ENCODE peak calls at places on chromosomes 4 and X, in five cellular contexts. One of them, this sample, is unnamed.

GRCh38 chr4:106304632-106305031 is 11.4 kb downstream of the TBCK start:
- DNase-seq in HCT116: no peak
- DNase-seq in SK-N-SH: no peak
- DNase-seq in effector memory CD4-positive, alpha-beta T cell: no peak
- DNase-seq in IMR-90: no peak
- DNase-seq in this sample: no peak

GRCh38 chr4:4696521-4696920 is 154.7 kb upstream of the STX18 start:
- DNase-seq in effector memory CD4-positive, alpha-beta T cell: no peak
- DNase-seq in IMR-90: no peak
- DNase-seq in HCT116: no peak
- DNase-seq in SK-N-SH: no peak
- DNase-seq in this sample: no peak

GRCh38 chr4:53801373-53801772 is 210.1 kb upstream of the LNX1 start:
- DNase-seq in HCT116: no peak
- DNase-seq in effector memory CD4-positive, alpha-beta T cell: no peak
- DNase-seq in SK-N-SH: no peak
- DNase-seq in IMR-90: no peak
- DNase-seq in this sample: no peak

GRCh38 chrX:67612231-67612630 is 68.4 kb downstream of the AR start:
- DNase-seq in SK-N-SH: no peak
- DNase-seq in IMR-90: peak; percentile 32
- DNase-seq in HCT116: no peak
- DNase-seq in effector memory CD4-positive, alpha-beta T cell: no peak
- DNase-seq in this sample: no peak

GRCh38 chrX:69016220-69016941 is 148.9 kb downstream of the PJA1 start:
- DNase-seq in HCT116: no peak
- DNase-seq in SK-N-SH: no peak
- DNase-seq in IMR-90: no peak
- DNase-seq in effector memory CD4-positive, alpha-beta T cell: no peak
- DNase-seq in this sample: no peak

GRCh38 chr4:48905363-48906015 is 1.1 kb downstream of the OCIAD2 start:
- DNase-seq in HCT116: no peak
- DNase-seq in SK-N-SH: peak; percentile 43
- DNase-seq in effector memory CD4-positive, alpha-beta T cell: no peak
- DNase-seq in IMR-90: peak; percentile 61
- DNase-seq in this sample: no peak

GRCh38 chr4:187586892-187587291 is 408.7 kb upstream of the ZFP42 start:
- DNase-seq in HCT116: peak; percentile 73
- DNase-seq in SK-N-SH: no peak
- DNase-seq in IMR-90: no peak
- DNase-seq in effector memory CD4-positive, alpha-beta T cell: no peak
- DNase-seq in this sample: no peak

GRCh38 chr4:82733636-82734035 is 65.0 kb downstream of the SCD5 start:
- DNase-seq in HCT116: no peak
- DNase-seq in SK-N-SH: no peak
- DNase-seq in effector memory CD4-positive, alpha-beta T cell: no peak
- DNase-seq in IMR-90: peak; percentile 93
- DNase-seq in this sample: peak; percentile 34

GRCh38 chr4:167897116-167897515 is 195.2 kb upstream of the ANXA10 start:
- DNase-seq in SK-N-SH: peak; percentile 15
- DNase-seq in HCT116: peak; percentile 23
- DNase-seq in effector memory CD4-positive, alpha-beta T cell: no peak
- DNase-seq in IMR-90: peak; percentile 63
- DNase-seq in this sample: no peak

GRCh38 chr4:52546449-52546848 is 112.7 kb downstream of the USP46 start:
- DNase-seq in HCT116: no peak
- DNase-seq in effector memory CD4-positive, alpha-beta T cell: no peak
- DNase-seq in SK-N-SH: peak; percentile 14
- DNase-seq in IMR-90: no peak
- DNase-seq in this sample: no peak

GRCh38 chrX:68109162-68109561 is 324.1 kb downstream of the OPHN1 start:
- DNase-seq in effector memory CD4-positive, alpha-beta T cell: no peak
- DNase-seq in HCT116: no peak
- DNase-seq in IMR-90: no peak
- DNase-seq in SK-N-SH: no peak
- DNase-seq in this sample: no peak

GRCh38 chr4:182346675-182347375 is 103.6 kb downstream of the TENM3 start:
- DNase-seq in effector memory CD4-positive, alpha-beta T cell: no peak
- DNase-seq in SK-N-SH: no peak
- DNase-seq in HCT116: no peak
- DNase-seq in IMR-90: no peak
- DNase-seq in this sample: no peak

GRCh38 chr4:53900275-53900649 is 164.1 kb downstream of the CHIC2 start:
- DNase-seq in effector memory CD4-positive, alpha-beta T cell: no peak
- DNase-seq in IMR-90: no peak
- DNase-seq in SK-N-SH: no peak
- DNase-seq in HCT116: no peak
- DNase-seq in this sample: no peak

GRCh38 chr4:77817304-77818076 is 1.7 kb downstream of the CNOT6L start:
- DNase-seq in effector memory CD4-positive, alpha-beta T cell: no peak
- DNase-seq in SK-N-SH: no peak
- DNase-seq in IMR-90: no peak
- DNase-seq in HCT116: no peak
- DNase-seq in this sample: peak; percentile 28

GRCh38 chr4:98919996-98920395 is 8.9 kb downstream of the EIF4E start:
- DNase-seq in HCT116: no peak
- DNase-seq in IMR-90: peak; percentile 79
- DNase-seq in effector memory CD4-positive, alpha-beta T cell: no peak
- DNase-seq in SK-N-SH: no peak
- DNase-seq in this sample: no peak

GRCh38 chr4:140777401-140777800 is 21.2 kb upstream of the TBC1D9 start:
- DNase-seq in effector memory CD4-positive, alpha-beta T cell: no peak
- DNase-seq in IMR-90: no peak
- DNase-seq in SK-N-SH: no peak
- DNase-seq in HCT116: no peak
- DNase-seq in this sample: no peak

GRCh38 chr4:16896871-16897270 is 1.6 kb downstream of the LDB2 start:
- DNase-seq in SK-N-SH: no peak
- DNase-seq in effector memory CD4-positive, alpha-beta T cell: no peak
- DNase-seq in IMR-90: peak; percentile 86
- DNase-seq in HCT116: no peak
- DNase-seq in this sample: no peak

GRCh38 chr4:6458528-6458927 is 13.9 kb downstream of the PPP2R2C start:
- DNase-seq in HCT116: no peak
- DNase-seq in effector memory CD4-positive, alpha-beta T cell: no peak
- DNase-seq in SK-N-SH: no peak
- DNase-seq in IMR-90: no peak
- DNase-seq in this sample: no peak

GRCh38 chrX:45479196-45479834 is 278.6 kb upstream of the DIPK2B start:
- DNase-seq in HCT116: peak; percentile 56
- DNase-seq in SK-N-SH: no peak
- DNase-seq in IMR-90: peak; percentile 93
- DNase-seq in effector memory CD4-positive, alpha-beta T cell: no peak
- DNase-seq in this sample: no peak

GRCh38 chr4:59655996-59656395 is 1544.1 kb upstream of the ADGRL3 start:
- DNase-seq in SK-N-SH: no peak
- DNase-seq in IMR-90: no peak
- DNase-seq in HCT116: no peak
- DNase-seq in effector memory CD4-positive, alpha-beta T cell: no peak
- DNase-seq in this sample: no peak

GRCh38 chrX:101417981-101418841 is 10.2 kb downstream of the HNRNPH2 start:
- DNase-seq in effector memory CD4-positive, alpha-beta T cell: no peak
- DNase-seq in SK-N-SH: peak; percentile 74
- DNase-seq in IMR-90: no peak
- DNase-seq in HCT116: no peak
- DNase-seq in this sample: peak; percentile 55

GRCh38 chr4:166896254-166896653 is 338.0 kb downstream of the SPOCK3 start:
- DNase-seq in HCT116: no peak
- DNase-seq in IMR-90: no peak
- DNase-seq in SK-N-SH: no peak
- DNase-seq in effector memory CD4-positive, alpha-beta T cell: no peak
- DNase-seq in this sample: no peak

GRCh38 chr4:3042226-3042625 is 32.1 kb downstream of the HTT-AS start:
- DNase-seq in IMR-90: no peak
- DNase-seq in effector memory CD4-positive, alpha-beta T cell: no peak
- DNase-seq in HCT116: no peak
- DNase-seq in SK-N-SH: no peak
- DNase-seq in this sample: no peak

GRCh38 chr4:3037957-3038451 is 36.3 kb downstream of the HTT-AS start:
- DNase-seq in effector memory CD4-positive, alpha-beta T cell: no peak
- DNase-seq in SK-N-SH: no peak
- DNase-seq in HCT116: no peak
- DNase-seq in IMR-90: no peak
- DNase-seq in this sample: no peak

GRCh38 chr4:3041192-3042142 is 32.9 kb downstream of the HTT-AS start:
- DNase-seq in IMR-90: peak; percentile 48
- DNase-seq in SK-N-SH: peak; percentile 62
- DNase-seq in HCT116: no peak
- DNase-seq in effector memory CD4-positive, alpha-beta T cell: no peak
- DNase-seq in this sample: peak; percentile 17

GRCh38 chr4:3039706-3040366 is 34.5 kb downstream of the HTT-AS start:
- DNase-seq in IMR-90: no peak
- DNase-seq in SK-N-SH: no peak
- DNase-seq in effector memory CD4-positive, alpha-beta T cell: no peak
- DNase-seq in HCT116: no peak
- DNase-seq in this sample: no peak

GRCh38 chr4:3040447-3041191 is 33.7 kb downstream of the HTT-AS start:
- DNase-seq in IMR-90: no peak
- DNase-seq in SK-N-SH: no peak
- DNase-seq in HCT116: no peak
- DNase-seq in effector memory CD4-positive, alpha-beta T cell: no peak
- DNase-seq in this sample: no peak
- H3K4me1 ChIP-seq in IMR-90: peaks cover 2% of the 10 kb centered on the region
- H3K4me1 ChIP-seq in SK-N-SH: no peaks in the 10 kb centered on the region
- H3K4me1 ChIP-seq in HCT116: no peaks in the 10 kb centered on the region
- H3K4me1 ChIP-seq in effector memory CD4-positive, alpha-beta T cell: peaks cover 35% of the 10 kb centered on the region
- H3K4me1 ChIP-seq in this sample: no peaks in the 10 kb centered on the region

GRCh38 chr4:38671594-38671943 is 7.6 kb downstream of the KLF3 start:
- DNase-seq in HCT116: no peak
- DNase-seq in effector memory CD4-positive, alpha-beta T cell: no peak
- DNase-seq in SK-N-SH: no peak
- DNase-seq in IMR-90: no peak
- DNase-seq in this sample: no peak

GRCh38 chr4:38673109-38673978 is 9.3 kb downstream of the KLF3 start:
- DNase-seq in HCT116: peak; percentile 56
- DNase-seq in SK-N-SH: peak; percentile 21
- DNase-seq in effector memory CD4-positive, alpha-beta T cell: no peak
- DNase-seq in IMR-90: no peak
- DNase-seq in this sample: peak; percentile 68

GRCh38 chr4:38674206-38675144 is 10.5 kb downstream of the KLF3 start:
- DNase-seq in SK-N-SH: peak; percentile 26
- DNase-seq in IMR-90: no peak
- DNase-seq in effector memory CD4-positive, alpha-beta T cell: no peak
- DNase-seq in HCT116: no peak
- DNase-seq in this sample: no peak

GRCh38 chr4:38670939-38671593 is 7.1 kb downstream of the KLF3 start:
- DNase-seq in effector memory CD4-positive, alpha-beta T cell: no peak
- DNase-seq in SK-N-SH: no peak
- DNase-seq in HCT116: no peak
- DNase-seq in IMR-90: no peak
- DNase-seq in this sample: no peak

DNA sequence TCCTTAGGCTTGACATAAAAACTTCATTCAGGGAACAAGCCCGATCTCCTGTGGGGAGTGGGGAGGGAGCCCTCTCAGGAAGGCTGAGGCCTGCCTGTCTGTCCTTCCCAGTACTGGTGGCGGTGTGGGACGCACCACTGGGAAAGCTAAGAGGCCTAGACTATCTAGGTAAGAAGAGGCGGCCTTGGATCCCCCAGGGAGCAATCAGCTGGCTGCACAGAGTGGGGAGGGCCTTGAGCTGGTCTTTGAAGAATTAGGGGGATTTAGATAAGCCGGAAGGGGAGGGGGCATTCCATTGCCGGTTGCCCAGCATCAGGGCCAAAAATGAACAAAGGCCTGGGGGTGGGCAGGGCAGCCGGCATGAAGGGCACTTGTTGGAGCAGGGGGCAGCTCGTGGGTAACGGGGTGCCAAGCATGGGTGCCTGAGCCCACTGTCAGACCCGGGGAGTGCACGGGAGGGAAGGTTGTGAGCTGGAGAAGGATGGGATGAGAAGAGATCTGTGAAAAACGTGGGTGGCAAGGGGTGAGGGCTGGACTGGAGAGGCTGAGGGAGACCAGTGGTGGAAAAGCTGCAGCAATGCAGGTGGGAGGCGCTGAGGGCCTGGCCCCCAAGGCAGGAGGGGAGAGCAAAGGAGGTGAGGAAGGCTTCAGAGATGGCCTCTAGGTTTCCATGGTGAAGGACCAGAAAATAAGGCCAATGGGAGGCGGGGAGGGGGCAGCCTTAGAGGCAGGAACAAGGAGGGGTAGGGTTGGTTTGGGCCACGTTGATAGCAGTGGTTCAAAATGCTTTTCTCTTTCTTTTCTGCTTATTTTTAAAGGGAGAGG is 8.5 kb downstream of the KLF3 start:
- DNase-seq in SK-N-SH: peak; percentile 18
- DNase-seq in IMR-90: no peak
- DNase-seq in effector memory CD4-positive, alpha-beta T cell: no peak
- DNase-seq in HCT116: no peak
- DNase-seq in this sample: no peak
- H3K4me1 ChIP-seq in SK-N-SH: peaks cover 76% of the 10 kb centered on the region
- H3K4me1 ChIP-seq in IMR-90: peaks cover 42% of the 10 kb centered on the region
- H3K4me1 ChIP-seq in effector memory CD4-positive, alpha-beta T cell: peaks cover 71% of the 10 kb centered on the region
- H3K4me1 ChIP-seq in HCT116: peaks cover 74% of the 10 kb centered on the region
- H3K4me1 ChIP-seq in this sample: peaks cover 76% of the 10 kb centered on the region

GRCh38 chr4:40240040-40240653 is 43.3 kb downstream of the RHOH start:
- DNase-seq in IMR-90: peak; percentile 11
- DNase-seq in SK-N-SH: no peak
- DNase-seq in effector memory CD4-positive, alpha-beta T cell: no peak
- DNase-seq in HCT116: no peak
- DNase-seq in this sample: no peak
- H3K4me1 ChIP-seq in IMR-90: no peaks in the 10 kb centered on the region
- H3K4me1 ChIP-seq in SK-N-SH: no peaks in the 10 kb centered on the region
- H3K4me1 ChIP-seq in effector memory CD4-positive, alpha-beta T cell: peaks cover 64% of the 10 kb centered on the region
- H3K4me1 ChIP-seq in HCT116: peaks cover 8% of the 10 kb centered on the region
- H3K4me1 ChIP-seq in this sample: no peaks in the 10 kb centered on the region

GRCh38 chrX:10479508-10479907 is 140.9 kb downstream of the MID1 start:
- DNase-seq in effector memory CD4-positive, alpha-beta T cell: no peak
- DNase-seq in IMR-90: no peak
- DNase-seq in HCT116: no peak
- DNase-seq in SK-N-SH: no peak
- DNase-seq in this sample: no peak

GRCh38 chrX:10477525-10477924 is 142.9 kb downstream of the MID1 start:
- DNase-seq in effector memory CD4-positive, alpha-beta T cell: no peak
- DNase-seq in HCT116: no peak
- DNase-seq in SK-N-SH: no peak
- DNase-seq in IMR-90: no peak
- DNase-seq in this sample: no peak

GRCh38 chrX:10470009-10470408 is 150.4 kb downstream of the MID1 start:
- DNase-seq in SK-N-SH: no peak
- DNase-seq in HCT116: no peak
- DNase-seq in IMR-90: peak; percentile 10
- DNase-seq in effector memory CD4-positive, alpha-beta T cell: no peak
- DNase-seq in this sample: no peak

GRCh38 chrX:10471426-10471825 is 149.0 kb downstream of the MID1 start:
- DNase-seq in HCT116: no peak
- DNase-seq in IMR-90: no peak
- DNase-seq in SK-N-SH: no peak
- DNase-seq in effector memory CD4-positive, alpha-beta T cell: no peak
- DNase-seq in this sample: no peak

DNA sequence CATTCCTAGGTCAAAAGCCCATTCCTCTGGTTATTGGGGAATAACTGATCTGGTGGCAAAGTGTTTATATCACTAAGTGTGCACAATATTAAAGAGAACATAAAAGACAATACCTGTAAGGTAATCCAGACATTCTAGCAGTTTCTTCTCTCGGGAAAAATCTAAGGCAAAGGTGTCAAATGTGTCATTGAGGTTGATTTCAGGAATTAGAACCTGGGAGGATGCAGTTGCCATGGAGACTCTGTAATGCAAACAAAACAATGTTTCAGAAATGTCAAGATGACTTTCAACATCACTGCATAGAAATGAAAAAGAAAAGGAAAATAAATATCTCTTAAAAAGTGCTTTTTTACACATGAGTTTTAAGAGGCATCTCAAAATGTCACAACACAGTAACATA is 145.9 kb downstream of the MID1 start:
- DNase-seq in SK-N-SH: no peak
- DNase-seq in effector memory CD4-positive, alpha-beta T cell: no peak
- DNase-seq in IMR-90: no peak
- DNase-seq in HCT116: no peak
- DNase-seq in this sample: no peak
- H3K4me1 ChIP-seq in SK-N-SH: no peaks in the 10 kb centered on the region
- H3K4me1 ChIP-seq in effector memory CD4-positive, alpha-beta T cell: no peaks in the 10 kb centered on the region
- H3K4me1 ChIP-seq in IMR-90: peaks cover 8% of the 10 kb centered on the region
- H3K4me1 ChIP-seq in HCT116: no peaks in the 10 kb centered on the region
- H3K4me1 ChIP-seq in this sample: peaks cover 4% of the 10 kb centered on the region

This sample was measured in pancreas.